ENCODE peak calls at places on chromosome 11, in ten cellular contexts. T, G, Z, C, V, A, O, W, B and I are unnamed samples.

GRCh38 chr11:93279911-93280347 is 50.6 kb upstream of the DEUP1 start:
- DNase-seq in T (no peak), G (no peak), Z (no peak), C (no peak), V (no peak), A (no peak), O (no peak), W (no peak), B (no peak), I (no peak)

GRCh38 chr11:69487391-69487790 is 5.9 kb downstream of the LINC01488 start:
- DNase-seq in T (no peak), G (no peak), Z (no peak), C (no peak), V (no peak), A (no peak), O (no peak), W (no peak), B (no peak), I (no peak)

GRCh38 chr11:103659138-103659734 is 377.2 kb upstream of the DDI1 start:
- DNase-seq in T (no peak), G (no peak), Z (no peak), C (no peak), V (peak), A (no peak), O (no peak), W (no peak), B (no peak), I (no peak)

GRCh38 chr11:111474432-111474831 is 37.8 kb downstream of the BTG4 start:
- DNase-seq in T (no peak), G (no peak), Z (no peak), C (no peak), V (no peak), A (no peak), O (no peak), W (no peak), B (no peak), I (no peak)

GRCh38 chr11:82174610-82175009 is 559.1 kb downstream of the FAM181B start:
- DNase-seq in T (no peak), G (no peak), Z (no peak), C (no peak), V (no peak), A (no peak), O (no peak), W (no peak), B (no peak), I (no peak)

GRCh38 chr11:44990665-44991064 is 40.0 kb upstream of the TP53I11 start:
- DNase-seq in T (no peak), G (no peak), Z (no peak), C (no peak), V (no peak), A (no peak), O (no peak), W (no peak), B (no peak), I (no peak)

GRCh38 chr11:130580372-130580771 is 131.9 kb downstream of the ADAMTS15 start:
- DNase-seq in T (no peak), G (no peak), Z (peak), C (no peak), V (peak), A (no peak), O (no peak), W (peak), B (peak), I (no peak)

GRCh38 chr11:6655020-6655789 is 404 bp downstream of the DCHS1 start:
- DNase-seq in T (no peak), G (no peak), Z (no peak), C (no peak), V (no peak), A (no peak), O (no peak), W (no peak), B (no peak), I (peak)

GRCh38 chr11:3840870-3841425 is at the start of gene RHOG:
- DNase-seq in T (peak), G (peak), Z (peak), C (no peak), V (peak), A (peak), O (peak), W (peak), B (peak), I (peak)

GRCh38 chr11:3123316-3123715 is 41.8 kb downstream of the OSBPL5 start:
- DNase-seq in T (no peak), G (no peak), Z (no peak), C (no peak), V (no peak), A (no peak), O (no peak), W (no peak), B (no peak), I (no peak)

GRCh38 chr11:123186291-123186690 is 8.8 kb downstream of the CLMP start:
- DNase-seq in T (no peak), G (no peak), Z (no peak), C (no peak), V (peak), A (no peak), O (no peak), W (no peak), B (no peak), I (no peak)

GRCh38 chr11:130850185-130850944 is 65.9 kb downstream of the SNX19 start:
- DNase-seq in T (no peak), G (no peak), Z (no peak), C (no peak), V (peak), A (no peak), O (no peak), W (no peak), B (no peak), I (no peak)

GRCh38 chr11:1549355-1550330 is 22.4 kb downstream of the DUSP8 start:
- DNase-seq in T (no peak), G (no peak), Z (no peak), C (no peak), V (no peak), A (no peak), O (no peak), W (no peak), B (no peak), I (no peak)

GRCh38 chr11:118671254-118671653 is 8.2 kb downstream of the TREH start:
- DNase-seq in T (no peak), G (no peak), Z (no peak), C (no peak), V (no peak), A (no peak), O (no peak), W (no peak), B (no peak), I (no peak)

GRCh38 chr11:119185916-119186634 is 800 bp downstream of the NHERF4 start:
- DNase-seq in T (no peak), G (no peak), Z (no peak), C (no peak), V (no peak), A (no peak), O (no peak), W (no peak), B (no peak), I (no peak)

GRCh38 chr11:2825886-2826678 is 59.5 kb downstream of the CDKN1C start:
- DNase-seq in T (no peak), G (no peak), Z (peak), C (no peak), V (peak), A (peak), O (no peak), W (peak), B (peak), I (no peak)

GRCh38 chr11:44863231-44863630 is 87.5 kb downstream of the TP53I11 start:
- DNase-seq in T (no peak), G (no peak), Z (peak), C (no peak), V (no peak), A (no peak), O (no peak), W (no peak), B (no peak), I (no peak)

GRCh38 chr11:62449451-62449851 is 30.6 kb downstream of the SCGB1A1 start:
- DNase-seq in T (no peak), G (no peak), Z (no peak), C (no peak), V (peak), A (no peak), O (no peak), W (no peak), B (no peak), I (no peak)

GRCh38 chr11:59578369-59578768 is 37.2 kb downstream of the OSBP start:
- DNase-seq in T (no peak), G (no peak), Z (no peak), C (no peak), V (no peak), A (no peak), O (no peak), W (no peak), B (no peak), I (no peak)